ENCODE peak calls at places on chromosomes 4 and X, in four cellular contexts. One of them, this sample, is unnamed.

GRCh38 chrX:150873616-150874015 is 24.9 kb downstream of the CD99L2 start:
- DNase-seq in brain microvascular endothelial cell: no peak
- DNase-seq in endodermal cell: no peak
- DNase-seq in nephron progenitor cell: no peak
- DNase-seq in this sample: no peak

GRCh38 chrX:64894454-64895038 is 81.7 kb downstream of the ZC4H2 start:
- DNase-seq in brain microvascular endothelial cell: no peak
- DNase-seq in endodermal cell: peak
- DNase-seq in nephron progenitor cell: peak
- DNase-seq in this sample: peak

GRCh38 chrX:135434258-135435138 is 12.8 kb downstream of the SMIM10L2A start:
- DNase-seq in brain microvascular endothelial cell: no peak
- DNase-seq in endodermal cell: no peak
- DNase-seq in nephron progenitor cell: no peak
- DNase-seq in this sample: no peak

GRCh38 chr4:160809576-160809975 is 1354.2 kb downstream of the FSTL5 start:
- DNase-seq in brain microvascular endothelial cell: no peak
- DNase-seq in endodermal cell: no peak
- DNase-seq in nephron progenitor cell: no peak
- DNase-seq in this sample: no peak

GRCh38 chr4:107519057-107519456 is 201.0 kb downstream of the PAPSS1 start:
- DNase-seq in brain microvascular endothelial cell: peak
- DNase-seq in endodermal cell: peak
- DNase-seq in nephron progenitor cell: peak
- DNase-seq in this sample: peak

GRCh38 chrX:104567506-104567905 is 1.5 kb downstream of the IL1RAPL2 start:
- DNase-seq in brain microvascular endothelial cell: no peak
- DNase-seq in endodermal cell: no peak
- DNase-seq in nephron progenitor cell: no peak
- DNase-seq in this sample: no peak

GRCh38 chr4:101040776-101041175 is 306.6 kb downstream of the PPP3CA start:
- DNase-seq in brain microvascular endothelial cell: no peak
- DNase-seq in endodermal cell: no peak
- DNase-seq in nephron progenitor cell: no peak
- DNase-seq in this sample: no peak

GRCh38 chr4:158807696-158808095 is 38.9 kb downstream of the FNIP2 start:
- DNase-seq in brain microvascular endothelial cell: no peak
- DNase-seq in endodermal cell: no peak
- DNase-seq in nephron progenitor cell: no peak
- DNase-seq in this sample: no peak

GRCh38 chr4:47839259-47839658 is 1.4 kb upstream of the CORIN start:
- DNase-seq in brain microvascular endothelial cell: peak
- DNase-seq in endodermal cell: no peak
- DNase-seq in nephron progenitor cell: no peak
- DNase-seq in this sample: no peak

GRCh38 chrX:17397074-17397473 is 22.1 kb downstream of the NHS start:
- DNase-seq in brain microvascular endothelial cell: no peak
- DNase-seq in endodermal cell: no peak
- DNase-seq in nephron progenitor cell: no peak
- DNase-seq in this sample: no peak

GRCh38 chr4:3268395-3269104 is 19.6 kb downstream of the MSANTD1 start:
- DNase-seq in brain microvascular endothelial cell: no peak
- DNase-seq in endodermal cell: no peak
- DNase-seq in nephron progenitor cell: no peak
- DNase-seq in this sample: peak

GRCh38 chr4:120052840-120053239 is 13.8 kb downstream of the MAD2L1 start:
- DNase-seq in brain microvascular endothelial cell: peak
- DNase-seq in endodermal cell: no peak
- DNase-seq in nephron progenitor cell: no peak
- DNase-seq in this sample: no peak

GRCh38 chr4:32042486-32042885 is 1322.3 kb downstream of the PCDH7 start:
- DNase-seq in brain microvascular endothelial cell: no peak
- DNase-seq in endodermal cell: no peak
- DNase-seq in nephron progenitor cell: no peak
- DNase-seq in this sample: no peak
- TF ChIP-seq CTCF in brain microvascular endothelial cell: peak
- TF ChIP-seq CTCF in endodermal cell: peak
- TF ChIP-seq CTCF in nephron progenitor cell: no peak
- TF ChIP-seq CTCF in this sample: no peak

GRCh38 chr4:80362578-80363181 is 27.1 kb downstream of the CFAP299 start:
- DNase-seq in brain microvascular endothelial cell: peak
- DNase-seq in endodermal cell: peak
- DNase-seq in nephron progenitor cell: peak
- DNase-seq in this sample: peak
- TF ChIP-seq CTCF in brain microvascular endothelial cell: peak
- TF ChIP-seq CTCF in endodermal cell: peak
- TF ChIP-seq CTCF in nephron progenitor cell: peak
- TF ChIP-seq CTCF in this sample: peak

GRCh38 chr4:122898370-122899150 is 23.8 kb downstream of the NUDT6 start:
- DNase-seq in brain microvascular endothelial cell: peak
- DNase-seq in endodermal cell: no peak
- DNase-seq in nephron progenitor cell: no peak
- DNase-seq in this sample: no peak

GRCh38 chr4:122896270-122896669 is 26.1 kb downstream of the NUDT6 start:
- DNase-seq in brain microvascular endothelial cell: no peak
- DNase-seq in endodermal cell: no peak
- DNase-seq in nephron progenitor cell: no peak
- DNase-seq in this sample: no peak

GRCh38 chr4:122890142-122890769 is 32.1 kb downstream of the NUDT6 start:
- DNase-seq in brain microvascular endothelial cell: no peak
- DNase-seq in endodermal cell: no peak
- DNase-seq in nephron progenitor cell: no peak
- DNase-seq in this sample: no peak

GRCh38 chr4:122895336-122895995 is 26.9 kb downstream of the NUDT6 start:
- DNase-seq in brain microvascular endothelial cell: no peak
- DNase-seq in endodermal cell: no peak
- DNase-seq in nephron progenitor cell: no peak
- DNase-seq in this sample: no peak

DNA sequence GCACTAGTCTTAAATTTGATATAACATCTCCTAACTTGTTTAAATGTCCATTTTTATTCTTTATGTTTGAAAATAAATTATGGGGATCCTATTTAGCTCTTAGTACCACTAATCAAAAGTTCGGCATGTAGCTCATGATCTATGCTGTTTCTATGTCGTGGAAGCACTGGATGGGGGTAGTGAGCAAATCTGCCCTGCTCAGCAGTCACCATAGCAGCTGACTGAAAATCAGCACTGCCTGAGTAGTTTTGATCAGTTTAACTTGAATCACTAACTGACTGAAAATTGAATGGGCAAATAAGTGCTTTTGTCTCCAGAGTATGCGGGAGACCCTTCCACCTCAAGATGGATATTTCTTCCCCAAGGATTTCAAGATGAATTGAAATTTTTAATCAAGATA is 27.6 kb downstream of the NUDT6 start:
- DNase-seq in brain microvascular endothelial cell: peak
- DNase-seq in endodermal cell: no peak
- DNase-seq in nephron progenitor cell: no peak
- DNase-seq in this sample: no peak
- TF ChIP-seq CTCF in brain microvascular endothelial cell: peak
- TF ChIP-seq CTCF in endodermal cell: peak
- TF ChIP-seq CTCF in nephron progenitor cell: no peak
- TF ChIP-seq CTCF in this sample: no peak

DNA sequence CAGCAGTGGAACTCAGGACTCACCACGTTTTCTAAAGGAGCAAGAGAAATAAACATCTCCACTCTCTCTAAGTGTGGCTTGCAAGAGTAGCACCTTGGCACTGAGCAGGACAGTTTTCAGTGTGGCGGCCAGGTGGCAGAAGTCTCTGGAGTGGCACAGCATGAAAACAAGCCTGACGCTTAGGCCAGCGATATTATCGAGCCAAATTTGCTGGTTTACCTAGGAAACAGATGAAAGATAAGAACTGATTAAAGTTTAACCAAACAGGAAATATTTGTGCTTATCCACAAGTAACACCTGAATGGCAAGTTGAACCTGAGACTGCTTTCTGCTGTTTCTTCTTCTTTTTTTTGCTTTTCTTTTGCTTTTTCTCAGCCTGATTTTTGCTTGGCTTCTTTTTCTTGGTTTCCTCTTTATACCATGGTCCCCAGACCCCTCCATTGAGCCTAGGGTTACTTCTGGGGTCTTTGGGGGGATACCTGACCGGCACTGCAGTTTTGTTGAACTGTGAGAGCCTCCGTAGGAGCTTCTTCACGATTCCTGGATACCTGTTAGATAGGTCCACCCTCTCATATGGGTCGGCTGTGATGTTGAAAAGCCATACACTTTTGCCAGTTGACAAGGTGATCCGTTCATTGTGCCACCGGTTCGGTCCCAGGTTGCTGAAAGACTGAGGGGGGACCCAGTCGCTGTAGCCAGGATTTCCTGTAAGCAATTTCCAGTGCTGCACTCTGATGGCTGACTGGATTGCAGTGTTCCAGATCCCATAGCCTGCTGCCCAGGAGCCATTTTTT is 77.3 kb downstream of the ARSJ start:
- DNase-seq in brain microvascular endothelial cell: no peak
- DNase-seq in endodermal cell: no peak
- DNase-seq in nephron progenitor cell: no peak
- DNase-seq in this sample: peak
- TF ChIP-seq CTCF in brain microvascular endothelial cell: no peak
- TF ChIP-seq CTCF in endodermal cell: peak
- TF ChIP-seq CTCF in nephron progenitor cell: no peak
- TF ChIP-seq CTCF in this sample: peak

GRCh38 chr4:83329521-83330105 is 5.0 kb downstream of the HPSE start:
- DNase-seq in brain microvascular endothelial cell: peak
- DNase-seq in endodermal cell: no peak
- DNase-seq in nephron progenitor cell: no peak
- DNase-seq in this sample: no peak

GRCh38 chr4:83323136-83323535 is 11.5 kb downstream of the HPSE start:
- DNase-seq in brain microvascular endothelial cell: no peak
- DNase-seq in endodermal cell: no peak
- DNase-seq in nephron progenitor cell: no peak
- DNase-seq in this sample: no peak

GRCh38 chr4:83326546-83326945 is 8.1 kb downstream of the HPSE start:
- DNase-seq in brain microvascular endothelial cell: no peak
- DNase-seq in endodermal cell: no peak
- DNase-seq in nephron progenitor cell: no peak
- DNase-seq in this sample: no peak

GRCh38 chr4:83331959-83332358 is 2.7 kb downstream of the HPSE start:
- DNase-seq in brain microvascular endothelial cell: no peak
- DNase-seq in endodermal cell: no peak
- DNase-seq in nephron progenitor cell: no peak
- DNase-seq in this sample: no peak

DNA sequence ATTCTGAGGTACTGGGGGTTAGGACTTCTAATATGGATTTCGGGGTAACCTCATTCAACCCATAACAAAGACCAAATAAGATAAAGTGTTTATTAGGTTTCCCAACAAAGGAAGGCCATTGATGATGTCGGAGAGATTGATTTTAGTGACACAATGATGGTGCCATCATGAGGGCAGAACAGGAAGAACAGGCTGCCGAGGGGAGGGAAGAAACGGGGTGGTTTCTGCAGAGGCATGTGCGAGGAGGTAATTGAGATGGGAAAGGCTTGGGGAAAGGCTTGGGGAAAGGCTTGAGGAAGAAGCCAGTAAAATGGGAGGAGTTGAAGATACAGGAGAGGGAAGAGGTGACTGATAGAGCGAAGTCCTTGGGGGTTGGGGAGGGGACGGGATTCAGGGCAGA is 6.2 kb downstream of the HPSE start:
- DNase-seq in brain microvascular endothelial cell: no peak
- DNase-seq in endodermal cell: peak
- DNase-seq in nephron progenitor cell: no peak
- DNase-seq in this sample: no peak
- TF ChIP-seq CTCF in brain microvascular endothelial cell: peak
- TF ChIP-seq CTCF in endodermal cell: peak
- TF ChIP-seq CTCF in nephron progenitor cell: no peak
- TF ChIP-seq CTCF in this sample: no peak

GRCh38 chrX:110120025-110120424 is 117.1 kb downstream of the TMEM164 start:
- DNase-seq in brain microvascular endothelial cell: no peak
- DNase-seq in endodermal cell: no peak
- DNase-seq in nephron progenitor cell: no peak
- DNase-seq in this sample: no peak

GRCh38 chrX:110131031-110131430 is 128.1 kb downstream of the TMEM164 start:
- DNase-seq in brain microvascular endothelial cell: no peak
- DNase-seq in endodermal cell: no peak
- DNase-seq in nephron progenitor cell: peak
- DNase-seq in this sample: no peak

GRCh38 chrX:110119480-110119879 is 116.6 kb downstream of the TMEM164 start:
- DNase-seq in brain microvascular endothelial cell: no peak
- DNase-seq in endodermal cell: no peak
- DNase-seq in nephron progenitor cell: no peak
- DNase-seq in this sample: no peak

GRCh38 chrX:110123331-110123782 is 120.4 kb downstream of the TMEM164 start:
- DNase-seq in brain microvascular endothelial cell: peak
- DNase-seq in endodermal cell: no peak
- DNase-seq in nephron progenitor cell: no peak
- DNase-seq in this sample: no peak

DNA sequence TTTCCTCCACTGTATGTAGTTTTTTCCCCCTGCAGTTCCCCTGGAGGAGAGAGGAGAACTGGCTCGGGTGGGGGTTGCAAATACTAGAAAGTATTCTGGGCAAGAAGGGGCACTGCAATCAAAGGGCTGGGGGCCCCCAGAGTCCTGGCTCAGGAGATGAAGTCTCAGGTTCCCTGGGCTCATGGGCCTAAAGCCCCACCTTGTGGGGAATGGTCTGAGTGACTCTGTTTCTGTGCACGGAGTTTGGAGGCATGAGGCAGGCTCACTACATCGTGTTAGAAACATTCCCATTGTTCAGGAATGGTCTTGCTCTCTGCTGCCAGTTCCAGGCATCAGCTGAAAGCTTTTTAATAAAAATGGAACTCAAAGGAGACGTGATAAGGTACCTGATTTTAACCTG is 122.5 kb downstream of the TMEM164 start:
- DNase-seq in brain microvascular endothelial cell: no peak
- DNase-seq in endodermal cell: peak
- DNase-seq in nephron progenitor cell: peak
- DNase-seq in this sample: peak
- TF ChIP-seq CTCF in brain microvascular endothelial cell: peak
- TF ChIP-seq CTCF in endodermal cell: peak
- TF ChIP-seq CTCF in nephron progenitor cell: peak
- TF ChIP-seq CTCF in this sample: peak

GRCh38 chrX:39753296-39753996 is 344.3 kb downstream of the BCOR start:
- DNase-seq in brain microvascular endothelial cell: peak
- DNase-seq in endodermal cell: peak
- DNase-seq in nephron progenitor cell: no peak
- DNase-seq in this sample: no peak
- TF ChIP-seq CTCF in brain microvascular endothelial cell: no peak
- TF ChIP-seq CTCF in endodermal cell: no peak
- TF ChIP-seq CTCF in nephron progenitor cell: no peak
- TF ChIP-seq CTCF in this sample: no peak

GRCh38 chrX:40471965-40472648 is 108.7 kb upstream of the ATP6AP2 start:
- DNase-seq in brain microvascular endothelial cell: peak
- DNase-seq in endodermal cell: peak
- DNase-seq in nephron progenitor cell: peak
- DNase-seq in this sample: no peak
- TF ChIP-seq CTCF in brain microvascular endothelial cell: no peak
- TF ChIP-seq CTCF in endodermal cell: peak
- TF ChIP-seq CTCF in nephron progenitor cell: no peak
- TF ChIP-seq CTCF in this sample: no peak

GRCh38 chr4:173318648-173319211 is 15.4 kb downstream of the HMGB2 start:
- DNase-seq in brain microvascular endothelial cell: no peak
- DNase-seq in endodermal cell: no peak
- DNase-seq in nephron progenitor cell: no peak
- DNase-seq in this sample: no peak
- TF ChIP-seq CTCF in brain microvascular endothelial cell: no peak
- TF ChIP-seq CTCF in endodermal cell: peak
- TF ChIP-seq CTCF in nephron progenitor cell: peak
- TF ChIP-seq CTCF in this sample: peak

GRCh38 chrX:153773218-153773611 is 7.6 kb upstream of the SRPK3 start:
- DNase-seq in brain microvascular endothelial cell: no peak
- DNase-seq in endodermal cell: no peak
- DNase-seq in nephron progenitor cell: no peak
- DNase-seq in this sample: no peak
- TF ChIP-seq CTCF in brain microvascular endothelial cell: no peak
- TF ChIP-seq CTCF in endodermal cell: no peak
- TF ChIP-seq CTCF in nephron progenitor cell: no peak
- TF ChIP-seq CTCF in this sample: no peak